ENCODE peak calls at places on chromosomes 6 and 20, in eight cellular contexts. D, O, X, F, R, E, Z and I are unnamed samples.

GRCh38 chr6:135054238-135054574 is 416 bp downstream of the HBS1L start:
- DNase-seq in E (peak; percentile 1), X (no peak), Z (no peak), O (peak; percentile 34), D (no peak), F (no peak), R (no peak), I (peak; percentile 7)

GRCh38 chr6:25202505-25202904 is 76.7 kb upstream of the CARMIL1 start:
- DNase-seq in F (peak; percentile 38), E (no peak), D (no peak), X (no peak), O (peak; percentile 24), R (peak; percentile 82), Z (no peak), I (peak; percentile 68)

GRCh38 chr20:22810626-22811559 is 224.2 kb upstream of the SSTR4 start:
- DNase-seq in R (no peak), F (no peak), D (no peak), E (no peak), Z (no peak), O (no peak), X (no peak), I (no peak)

GRCh38 chr6:37130704-37131103 is 39.2 kb upstream of the PIM1 start:
- DNase-seq in E (peak; percentile 46), F (no peak), R (no peak), O (peak; percentile 72), D (peak; percentile 63), Z (no peak), X (no peak), I (no peak)

GRCh38 chr6:123806561-123806960 is 2.9 kb downstream of the NKAIN2 start:
- DNase-seq in Z (no peak), X (no peak), R (no peak), E (no peak), F (no peak), O (no peak), D (no peak), I (no peak)

GRCh38 chr6:44762496-44762895 is 375.0 kb downstream of the CDC5L start:
- DNase-seq in E (no peak), Z (no peak), X (no peak), O (no peak), F (no peak), D (no peak), R (no peak), I (no peak)

GRCh38 chr20:59817846-59818245 is 115.6 kb downstream of the SYCP2 start:
- DNase-seq in F (no peak), R (no peak), E (no peak), X (no peak), D (no peak), Z (no peak), O (no peak), I (no peak)

GRCh38 chr20:63519765-63520593 is 586 bp upstream of the PPDPF start:
- DNase-seq in F (no peak), O (peak; percentile 34), R (no peak), Z (peak; percentile 82), X (no peak), E (peak; percentile 94), D (peak; percentile 62), I (no peak)

GRCh38 chr20:63707558-63708300 is at the start of the genes ARFRP1 and ZGPAT:
- DNase-seq in X (peak; percentile 47), Z (peak; percentile 86), O (peak; percentile 44), F (peak; percentile 32), E (peak; percentile 99), R (peak; percentile 68), D (peak; percentile 92), I (peak; percentile 81)

GRCh38 chr20:38889792-38890496 is 36.3 kb upstream of the FAM83D start:
- DNase-seq in R (no peak), X (no peak), O (no peak), D (no peak), E (no peak), F (no peak), Z (no peak), I (no peak)

GRCh38 chr20:53752971-53753879 is 159.6 kb upstream of the ZNF217 start:
- DNase-seq in X (no peak), R (no peak), D (peak; percentile 47), F (no peak), O (peak; percentile 82), Z (no peak), E (no peak), I (no peak)

GRCh38 chr20:23763345-23763744 is 12.6 kb upstream of the CST1 start:
- DNase-seq in Z (no peak), D (no peak), F (no peak), E (no peak), O (no peak), R (no peak), X (no peak), I (no peak)

GRCh38 chr6:408148-408547 is 16.6 kb downstream of the IRF4 start:
- DNase-seq in R (no peak), F (no peak), D (no peak), E (no peak), Z (no peak), X (no peak), O (no peak), I (no peak)

GRCh38 chr6:409370-409972 is 17.9 kb downstream of the IRF4 start:
- DNase-seq in D (no peak), F (no peak), E (no peak), Z (no peak), X (no peak), O (no peak), R (no peak), I (no peak)

GRCh38 chr6:411402-412145 is 20.0 kb downstream of the IRF4 start:
- DNase-seq in E (no peak), O (peak; percentile 23), Z (no peak), D (no peak), X (no peak), R (no peak), F (no peak), I (no peak)

GRCh38 chr6:410555-411395 is 19.2 kb downstream of the IRF4 start:
- DNase-seq in R (no peak), O (no peak), D (no peak), Z (no peak), E (no peak), X (no peak), F (no peak), I (no peak)

GRCh38 chr6:408599-409102 is 17.1 kb downstream of the IRF4 start:
- DNase-seq in Z (peak; percentile 57), X (peak; percentile 53), D (no peak), F (no peak), E (peak; percentile 29), R (peak; percentile 74), O (peak; percentile 39), I (peak; percentile 77)
- TF ChIP-seq CTCF in Z (peak; percentile 65), X (peak; percentile 97), D (no peak), F (peak; percentile 20), E (peak; percentile 17), R (peak; percentile 48), O (peak; percentile 42), I (peak; percentile 66)

DNA sequence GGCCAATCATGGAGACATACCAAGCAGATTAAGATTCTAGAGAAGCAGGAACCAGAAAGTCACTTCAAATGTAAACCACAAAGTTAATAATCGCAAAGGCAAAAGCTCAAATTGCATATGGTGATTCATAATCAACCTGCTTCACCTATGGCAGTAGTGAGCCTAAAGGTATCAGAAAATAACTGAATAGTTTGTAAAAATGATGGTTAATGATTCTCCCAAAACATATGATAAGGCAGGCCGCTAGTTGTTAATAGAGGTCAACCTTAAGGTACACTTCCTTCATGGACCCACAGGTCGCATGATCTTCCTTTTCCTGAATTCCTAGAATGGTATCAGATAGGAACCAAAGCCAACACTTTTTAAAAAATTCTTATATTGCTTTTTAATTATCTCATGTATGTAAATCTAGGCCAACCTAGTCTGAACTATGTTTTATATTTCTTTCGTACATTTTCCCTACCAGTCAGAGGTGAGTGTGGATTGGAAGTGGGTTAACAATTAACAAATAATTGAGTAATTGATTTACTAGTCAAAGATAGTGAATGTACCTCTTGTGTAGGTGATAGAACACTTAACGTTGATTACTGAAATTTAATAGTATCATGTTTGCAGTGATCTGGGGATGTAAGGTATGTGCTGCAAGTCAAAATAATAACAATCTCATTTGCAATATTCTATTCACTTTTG is 16.4 kb downstream of the TAAR2 start:
- DNase-seq in O (peak; percentile 7), X (no peak), D (no peak), Z (no peak), E (peak; percentile 9), R (no peak), F (no peak), I (no peak)
- H3K4me3 ChIP-seq in O (no peak overlapping the region), X (no peak overlapping the region), D (no peak overlapping the region), Z (no peak overlapping the region), E (no peak overlapping the region), R (no peak overlapping the region), F (no peak overlapping the region), I (no peak overlapping the region)

GRCh38 chr20:37521091-37521771 is at the start of gene NNAT:
- DNase-seq in F (no peak), R (no peak), O (no peak), X (no peak), E (no peak), D (no peak), Z (no peak), I (no peak)

GRCh38 chr20:37518059-37518458 is 3.0 kb upstream of the NNAT start:
- DNase-seq in R (no peak), D (no peak), F (no peak), E (no peak), Z (no peak), O (no peak), X (no peak), I (no peak)

GRCh38 chr20:37520417-37520751 is 666 bp upstream of the NNAT start:
- DNase-seq in D (no peak), R (no peak), F (no peak), E (no peak), Z (no peak), X (no peak), O (no peak), I (peak; percentile 26)

GRCh38 chr20:37518606-37519507 is 2.2 kb upstream of the NNAT start:
- DNase-seq in X (no peak), R (no peak), O (no peak), Z (no peak), D (no peak), F (no peak), E (no peak), I (peak; percentile 83)

GRCh38 chr20:37519508-37520416 is 1.3 kb upstream of the NNAT start:
- DNase-seq in R (no peak), F (no peak), E (no peak), X (no peak), O (no peak), Z (peak; percentile 66), D (no peak), I (peak; percentile 76)
- TF ChIP-seq CTCF in R (no peak), F (no peak), E (no peak), X (no peak), O (peak; percentile 7), Z (no peak), D (no peak), I (no peak)

DNA sequence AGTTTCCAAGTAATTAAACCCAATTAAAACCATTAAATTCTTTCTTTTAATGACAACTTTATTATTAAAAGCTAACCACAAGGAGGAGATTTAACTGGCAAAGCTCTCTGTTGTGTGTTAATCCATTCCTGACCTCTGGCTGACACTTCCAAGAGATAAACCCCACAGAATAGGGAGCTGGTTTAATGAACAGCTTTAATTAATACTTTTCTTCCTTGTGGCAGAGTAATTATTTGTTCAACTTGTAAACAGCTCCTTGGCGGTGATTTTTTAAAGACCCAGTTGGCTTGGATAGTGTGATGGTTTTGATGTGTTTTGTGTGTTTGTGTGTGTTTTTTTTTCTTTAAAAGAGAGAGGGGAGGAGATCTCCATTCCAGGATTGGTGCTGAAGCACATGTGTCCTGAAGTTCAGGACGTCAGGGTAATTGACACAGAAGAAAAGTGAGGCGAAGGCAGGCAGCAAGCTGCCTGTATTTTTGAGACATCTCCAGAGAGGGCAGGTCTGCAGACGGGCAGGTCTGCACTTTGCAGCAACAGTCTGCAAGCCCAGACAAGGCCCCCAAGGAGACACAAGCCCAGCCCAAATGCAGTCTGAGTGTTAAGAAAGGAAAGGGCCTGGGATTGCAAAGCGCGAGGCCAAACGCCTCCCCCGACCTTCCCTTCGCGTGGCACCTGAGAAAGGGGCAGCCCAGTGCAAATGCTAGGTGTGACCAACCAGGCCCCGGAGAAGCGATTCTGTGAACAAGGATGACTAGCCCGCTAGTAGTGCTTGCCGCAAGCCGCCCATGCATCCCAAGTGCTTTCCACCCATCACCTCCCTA is 230.7 kb downstream of the ZMYND8 start:
- DNase-seq in R (peak; percentile 48), X (no peak), Z (peak; percentile 68), F (no peak), D (no peak), O (peak; percentile 95), E (no peak), I (peak; percentile 55)
- H3K4me3 ChIP-seq in R (no peak overlapping the region), X (no peak overlapping the region), Z (peak overlapping the region; percentile 20), F (no peak overlapping the region), D (no peak overlapping the region), O (no peak overlapping the region), E (no peak overlapping the region), I (no peak overlapping the region)